ENCODE peak calls at places on chromosomes 4 and X, in nine cellular contexts. One of them, this sample, is unnamed.

GRCh38 chr4:5785806-5786680 is 75.0 kb downstream of the EVC start:
- DNase-seq in EL: peak
- DNase-seq in fibroblast of mammary gland: peak
- DNase-seq in body of pancreas: no peak
- DNase-seq in pons: no peak
- DNase-seq in GOT3: no peak
- DNase-seq in natural killer cell treated with Interleukin-12 subunit alpha and Interleukin-12 subunit beta and Interleukin-15 and Interleukin-18, amount 100 ng/mL, for 72 hours: no peak
- DNase-seq in breast epithelium: no peak
- DNase-seq in activated CD8-positive, alpha-beta memory T cell treated with anti-CD3 and anti-CD28 coated beads for 48 hours: no peak
- DNase-seq in this sample: no peak

GRCh38 chr4:113564493-113564892 is 197.0 kb downstream of the CAMK2D start:
- DNase-seq in EL: no peak
- DNase-seq in fibroblast of mammary gland: no peak
- DNase-seq in body of pancreas: no peak
- DNase-seq in pons: no peak
- DNase-seq in GOT3: no peak
- DNase-seq in natural killer cell treated with Interleukin-12 subunit alpha and Interleukin-12 subunit beta and Interleukin-15 and Interleukin-18, amount 100 ng/mL, for 72 hours: no peak
- DNase-seq in breast epithelium: no peak
- DNase-seq in activated CD8-positive, alpha-beta memory T cell treated with anti-CD3 and anti-CD28 coated beads for 48 hours: no peak
- DNase-seq in this sample: no peak

GRCh38 chr4:140427104-140427918 is at the start of gene CLGN:
- DNase-seq in EL: peak
- DNase-seq in fibroblast of mammary gland: peak
- DNase-seq in body of pancreas: peak
- DNase-seq in pons: peak
- DNase-seq in GOT3: peak
- DNase-seq in natural killer cell treated with Interleukin-12 subunit alpha and Interleukin-12 subunit beta and Interleukin-15 and Interleukin-18, amount 100 ng/mL, for 72 hours: peak
- DNase-seq in breast epithelium: peak
- DNase-seq in activated CD8-positive, alpha-beta memory T cell treated with anti-CD3 and anti-CD28 coated beads for 48 hours: peak
- DNase-seq in this sample: peak

GRCh38 chr4:79650794-79651431 is 242.9 kb upstream of the GK2 start:
- DNase-seq in EL: peak
- DNase-seq in fibroblast of mammary gland: peak
- DNase-seq in body of pancreas: no peak
- DNase-seq in pons: no peak
- DNase-seq in GOT3: no peak
- DNase-seq in natural killer cell treated with Interleukin-12 subunit alpha and Interleukin-12 subunit beta and Interleukin-15 and Interleukin-18, amount 100 ng/mL, for 72 hours: no peak
- DNase-seq in breast epithelium: no peak
- DNase-seq in activated CD8-positive, alpha-beta memory T cell treated with anti-CD3 and anti-CD28 coated beads for 48 hours: no peak
- DNase-seq in this sample: no peak

GRCh38 chrX:20488473-20488872 is 221.8 kb upstream of the RPS6KA3 start:
- DNase-seq in EL: no peak
- DNase-seq in fibroblast of mammary gland: no peak
- DNase-seq in body of pancreas: no peak
- DNase-seq in pons: no peak
- DNase-seq in GOT3: no peak
- DNase-seq in natural killer cell treated with Interleukin-12 subunit alpha and Interleukin-12 subunit beta and Interleukin-15 and Interleukin-18, amount 100 ng/mL, for 72 hours: no peak
- DNase-seq in breast epithelium: no peak
- DNase-seq in activated CD8-positive, alpha-beta memory T cell treated with anti-CD3 and anti-CD28 coated beads for 48 hours: no peak
- DNase-seq in this sample: no peak

GRCh38 chrX:118780915-118781314 is 42.7 kb upstream of the ZCCHC12 start:
- DNase-seq in EL: no peak
- DNase-seq in fibroblast of mammary gland: peak
- DNase-seq in body of pancreas: no peak
- DNase-seq in pons: no peak
- DNase-seq in GOT3: no peak
- DNase-seq in natural killer cell treated with Interleukin-12 subunit alpha and Interleukin-12 subunit beta and Interleukin-15 and Interleukin-18, amount 100 ng/mL, for 72 hours: no peak
- DNase-seq in breast epithelium: no peak
- DNase-seq in activated CD8-positive, alpha-beta memory T cell treated with anti-CD3 and anti-CD28 coated beads for 48 hours: no peak
- DNase-seq in this sample: no peak

GRCh38 chr4:110480741-110481271 is 4.9 kb downstream of the ENPEP start:
- DNase-seq in EL: no peak
- DNase-seq in fibroblast of mammary gland: peak
- DNase-seq in body of pancreas: no peak
- DNase-seq in pons: no peak
- DNase-seq in GOT3: no peak
- DNase-seq in natural killer cell treated with Interleukin-12 subunit alpha and Interleukin-12 subunit beta and Interleukin-15 and Interleukin-18, amount 100 ng/mL, for 72 hours: no peak
- DNase-seq in breast epithelium: no peak
- DNase-seq in activated CD8-positive, alpha-beta memory T cell treated with anti-CD3 and anti-CD28 coated beads for 48 hours: no peak
- DNase-seq in this sample: no peak

GRCh38 chr4:120830204-120830603 is 92.3 kb downstream of the PRDM5 start:
- DNase-seq in EL: no peak
- DNase-seq in fibroblast of mammary gland: peak
- DNase-seq in body of pancreas: no peak
- DNase-seq in pons: no peak
- DNase-seq in GOT3: no peak
- DNase-seq in natural killer cell treated with Interleukin-12 subunit alpha and Interleukin-12 subunit beta and Interleukin-15 and Interleukin-18, amount 100 ng/mL, for 72 hours: no peak
- DNase-seq in breast epithelium: no peak
- DNase-seq in activated CD8-positive, alpha-beta memory T cell treated with anti-CD3 and anti-CD28 coated beads for 48 hours: no peak
- DNase-seq in this sample: no peak

GRCh38 chr4:26916195-26916594 is 55.6 kb downstream of the STIM2 start:
- DNase-seq in EL: peak
- DNase-seq in fibroblast of mammary gland: peak
- DNase-seq in body of pancreas: no peak
- DNase-seq in pons: peak
- DNase-seq in GOT3: no peak
- DNase-seq in natural killer cell treated with Interleukin-12 subunit alpha and Interleukin-12 subunit beta and Interleukin-15 and Interleukin-18, amount 100 ng/mL, for 72 hours: no peak
- DNase-seq in breast epithelium: no peak
- DNase-seq in activated CD8-positive, alpha-beta memory T cell treated with anti-CD3 and anti-CD28 coated beads for 48 hours: no peak
- DNase-seq in this sample: peak

This sample was measured in Jurkat, Clone E6-1.